ENCODE peak calls at places on chromosomes 16 and 17, in five cellular contexts. R, X, H, C and T are unnamed samples.

GRCh38 chr17:81073967-81074366 is 39.0 kb downstream of the BAIAP2 start:
- DNase-seq in C (no peak), R (no peak), X (no peak), H (no peak), T (no peak)

GRCh38 chr17:45265823-45266222 is 3.9 kb upstream of the SPATA32 start:
- DNase-seq in X (no peak), H (no peak), R (no peak), C (no peak), T (no peak)

GRCh38 chr17:80260791-80261158 is at the start of gene RNF213:
- DNase-seq in R (peak; percentile 77), C (peak; percentile 48), X (no peak), H (peak; percentile 73), T (no peak)

GRCh38 chr17:71334041-71334781 is 786.6 kb upstream of the SOX9 start:
- DNase-seq in X (no peak), H (no peak), C (no peak), R (no peak), T (no peak)

GRCh38 chr16:27398894-27399853 is 2.8 kb upstream of the IL21R start:
- DNase-seq in C (no peak), R (no peak), X (no peak), H (no peak), T (no peak)

GRCh38 chr17:68937890-68938514 is 17.2 kb downstream of the ABCA8 start:
- DNase-seq in R (no peak), X (no peak), H (no peak), C (no peak), T (no peak)

GRCh38 chr17:82218349-82219075 is 5.9 kb upstream of the CCDC57 start:
- DNase-seq in X (no peak), C (no peak), R (no peak), H (no peak), T (no peak)

GRCh38 chr17:28227278-28228108 is 91.5 kb upstream of the TMEM97 start:
- DNase-seq in R (peak; percentile 86), X (peak; percentile 24), H (peak; percentile 67), C (no peak), T (no peak)

GRCh38 chr17:13520899-13521572 is 80.7 kb downstream of the HS3ST3A1 start:
- DNase-seq in X (no peak), H (no peak), R (no peak), C (no peak), T (no peak)

GRCh38 chr17:9880582-9880999 is 24.5 kb downstream of the RCVRN start:
- DNase-seq in X (no peak), R (no peak), C (no peak), H (no peak), T (no peak)

GRCh38 chr17:73663614-73664013 is 19.4 kb upstream of the SDK2 start:
- DNase-seq in H (no peak), R (no peak), X (no peak), C (no peak), T (no peak)

GRCh38 chr17:63444457-63444856 is 1.6 kb downstream of the CYB561 start:
- DNase-seq in H (no peak), C (no peak), R (no peak), X (no peak), T (no peak)

GRCh38 chr16:85310868-85311585 is 198.8 kb upstream of the CIBAR2 start:
- DNase-seq in X (no peak), C (no peak), H (no peak), R (no peak), T (no peak)

GRCh38 chr17:63823659-63824331 is 3.4 kb upstream of the PSMC5 start:
- DNase-seq in X (no peak), R (no peak), C (no peak), H (no peak), T (no peak)

GRCh38 chr17:51000835-51001638 is 119.6 kb downstream of the SPAG9 start:
- DNase-seq in H (no peak), X (no peak), R (peak; percentile 51), C (no peak), T (no peak)

GRCh38 chr17:39627170-39627716 is 491 bp downstream of the PPP1R1B start:
- DNase-seq in C (no peak), H (no peak), X (no peak), R (no peak), T (no peak)

GRCh38 chr17:58200024-58200633 is 7.6 kb downstream of the EPX start:
- DNase-seq in X (no peak), C (peak; percentile 32), H (no peak), R (peak; percentile 74), T (peak; percentile 14)

GRCh38 chr17:1577186-1577585 is 14.6 kb upstream of the PITPNA start:
- DNase-seq in C (no peak), R (no peak), H (peak; percentile 97), X (peak; percentile 81), T (no peak)

GRCh38 chr16:68234188-68235104 is 1.5 kb downstream of the ESRP2 start:
- DNase-seq in H (peak; percentile 66), X (no peak), C (no peak), R (no peak), T (no peak)

GRCh38 chr17:73643012-73643845 is 1.0 kb downstream of the SDK2 start:
- DNase-seq in H (no peak), R (peak; percentile 65), X (no peak), C (no peak), T (no peak)

GRCh38 chr16:81896902-81897301 is 114.4 kb downstream of the SDR42E1 start:
- DNase-seq in H (no peak), C (no peak), X (no peak), R (no peak), T (no peak)

GRCh38 chr16:12494716-12495115 is 309.0 kb downstream of the CPPED1 start:
- DNase-seq in X (no peak), R (no peak), C (no peak), H (no peak), T (no peak)

GRCh38 chr16:3584412-3584811 is 7.2 kb upstream of the NLRC3 start:
- DNase-seq in R (no peak), X (no peak), H (no peak), C (no peak), T (no peak)

GRCh38 chr17:8062807-8063483 is 24.1 kb downstream of the ALOX15B start:
- DNase-seq in H (no peak), X (no peak), R (no peak), C (no peak), T (no peak)